ENCODE peak calls at places on chromosomes 13 and 19, in nine cellular contexts. I is stimulated activated CD8-positive, alpha-beta memory T cell treated with anti-CD3 and anti-CD28 coated beads, Interleukin-15, amount 100 ng/mL, for 24 hours; S is T follicular helper cell; T is cardiac fibroblast; G is CD8-positive, alpha-beta T cell; E is fibroblast of lung; N is GM18507; H is activated naive CD4-positive, alpha-beta T cell treated with Interleukin-2 at 50 U/mL for 16 hours; U is dermis blood vessel endothelial cell. Z is an unnamed sample.

GRCh38 chr19:2353159-2353894 is 6.7 kb upstream of the TMPRSS9 start:
- DNase-seq in I (no peak), S (no peak), T (no peak), G (no peak), E (no peak), N (no peak), H (no peak), U (no peak), Z (no peak)

GRCh38 chr13:90713436-90714133 is 633.9 kb upstream of the MIR17HG start:
- DNase-seq in I (no peak), S (no peak), T (no peak), G (no peak), E (no peak), N (no peak), H (no peak), U (no peak), Z (no peak)

GRCh38 chr19:13234518-13234917 is 84.3 kb downstream of the IER2 start:
- DNase-seq in I (peak; percentile 29), S (peak; percentile 10), T (peak; percentile 46), G (peak; percentile 59), E (peak; percentile 9), N (peak; percentile 65), H (peak; percentile 60), U (no peak), Z (peak; percentile 3)

GRCh38 chr13:69591437-69591836 is 516.2 kb upstream of the ATXN8OS start:
- DNase-seq in I (no peak), S (no peak), T (no peak), G (no peak), E (no peak), N (no peak), H (no peak), U (no peak), Z (no peak)

GRCh38 chr19:18894254-18895037 is 1.5 kb downstream of the CERS1 start:
- DNase-seq in I (no peak), S (no peak), T (peak; percentile 42), G (no peak), E (peak; percentile 62), N (no peak), H (no peak), U (no peak), Z (peak; percentile 27)

GRCh38 chr19:5891938-5892771 is 11.4 kb downstream of the NDUFA11 start:
- DNase-seq in I (no peak), S (no peak), T (peak; percentile 35), G (no peak), E (peak; percentile 39), N (no peak), H (no peak), U (peak; percentile 67), Z (peak; percentile 33)

GRCh38 chr13:70960841-70961443 is 852.7 kb upstream of the KLHL1 start:
- DNase-seq in I (no peak), S (no peak), T (peak; percentile 59), G (no peak), E (peak; percentile 28), N (no peak), H (no peak), U (peak; percentile 65), Z (peak; percentile 13)

GRCh38 chr19:44753619-44753931 is 5.1 kb downstream of the BCL3 start:
- DNase-seq in I (no peak), S (no peak), T (no peak), G (peak; percentile 14), E (no peak), N (no peak), H (no peak), U (no peak), Z (no peak)

GRCh38 chr19:43675269-43675879 is 5.4 kb upstream of the PLAUR start:
- DNase-seq in I (no peak), S (no peak), T (peak; percentile 65), G (no peak), E (peak; percentile 59), N (no peak), H (no peak), U (peak; percentile 29), Z (peak; percentile 80)

GRCh38 chr19:46069841-46070341 is 29.1 kb upstream of the IGFL4 start:
- DNase-seq in I (no peak), S (no peak), T (peak; percentile 97), G (no peak), E (peak; percentile 95), N (no peak), H (no peak), U (peak; percentile 79), Z (peak; percentile 95)

GRCh38 chr19:6020166-6020967 is 42.4 kb upstream of the RANBP3 start:
- DNase-seq in I (no peak), S (no peak), T (no peak), G (no peak), E (no peak), N (no peak), H (no peak), U (no peak), Z (peak; percentile 91)

Z was measured in amniotic epithelial cell.